ENCODE peak calls at places on chromosomes 4 and X, in four cellular contexts. S, J, U and W are unnamed samples.

GRCh38 chr4:3525532-3526430 is 6.4 kb downstream of the LRPAP1 start:
- DNase-seq in S (no peak), J (no peak), U (no peak), W (peak)

GRCh38 chr4:70815370-70815769 is 24.3 kb downstream of the GRSF1 start:
- DNase-seq in S (no peak), J (no peak), U (no peak), W (no peak)

GRCh38 chrX:70044541-70045245 is 5.0 kb downstream of the AWAT2 start:
- DNase-seq in S (no peak), J (no peak), U (peak), W (no peak)

GRCh38 chrX:1420371-1420770 is 28.5 kb upstream of the SLC25A6 start:
- DNase-seq in S (no peak), J (no peak), U (no peak), W (no peak)

GRCh38 chr4:83356899-83357661 is 22.4 kb upstream of the HPSE start:
- DNase-seq in S (no peak), J (no peak), U (peak), W (no peak)

GRCh38 chrX:25016938-25017598 is 1.3 kb upstream of the ARX start:
- DNase-seq in S (no peak), J (no peak), U (no peak), W (peak)

GRCh38 chrX:119189586-119189985 is 46.5 kb upstream of the PGRMC1 start:
- DNase-seq in S (no peak), J (no peak), U (no peak), W (no peak)

GRCh38 chr4:176380352-176381157 is 60.8 kb downstream of the SPCS3 start:
- DNase-seq in S (no peak), J (no peak), U (no peak), W (no peak)

GRCh38 chr4:153950100-153950979 is 161.5 kb upstream of the SFRP2 start:
- DNase-seq in S (no peak), J (no peak), U (peak), W (no peak)

GRCh38 chr4:10033191-10033881 is 12.0 kb upstream of the SLC2A9 start:
- DNase-seq in S (no peak), J (no peak), U (peak), W (peak)

GRCh38 chr4:52925531-52925968 is 63.4 kb downstream of the RASL11B start:
- DNase-seq in S (no peak), J (no peak), U (no peak), W (peak)

GRCh38 chr4:139416073-139416673 is 37.7 kb upstream of the RAB33B start:
- DNase-seq in S (peak), J (no peak), U (peak), W (no peak)

GRCh38 chr4:119536572-119537528 is 91.8 kb downstream of the PDE5A start:
- DNase-seq in S (no peak), J (no peak), U (peak), W (no peak)

GRCh38 chrX:108198420-108198819 is 106.8 kb downstream of the ATG4A start:
- DNase-seq in S (no peak), J (no peak), U (no peak), W (no peak)

GRCh38 chr4:128358231-128358902 is 70.8 kb upstream of the PGRMC2 start:
- DNase-seq in S (no peak), J (no peak), U (no peak), W (no peak)

GRCh38 chr4:533318-534100 is 34.5 kb downstream of the PIGG start:
- DNase-seq in S (no peak), J (no peak), U (no peak), W (peak)

GRCh38 chr4:97457253-97457652 is 686.0 kb downstream of the STPG2 start:
- DNase-seq in S (no peak), J (no peak), U (peak), W (no peak)

DNA sequence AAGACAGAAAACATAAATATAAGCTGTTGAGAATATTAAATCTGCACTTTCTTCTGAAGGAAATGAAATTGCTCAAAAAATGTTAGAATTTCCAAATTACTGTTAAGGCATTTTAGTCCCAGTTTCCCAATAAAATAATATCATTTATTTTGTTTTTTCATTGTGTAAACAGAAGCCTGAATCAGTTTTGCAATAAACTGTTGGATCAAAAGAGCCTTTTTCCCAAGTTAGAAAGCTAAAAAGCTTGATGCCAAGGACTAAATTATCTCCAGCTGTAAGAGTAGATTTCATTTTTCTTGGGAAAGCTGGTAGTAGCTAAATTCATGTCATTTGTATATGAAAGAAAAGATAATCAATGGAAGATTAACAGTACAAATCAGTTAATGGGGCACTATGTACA is 95.8 kb downstream of the RNF150 start:
- DNase-seq in S (no peak), J (no peak), U (no peak), W (no peak)
- H3K9ac ChIP-seq in S (no peak), J (no peak), U (no peak), W (no peak)

DNA sequence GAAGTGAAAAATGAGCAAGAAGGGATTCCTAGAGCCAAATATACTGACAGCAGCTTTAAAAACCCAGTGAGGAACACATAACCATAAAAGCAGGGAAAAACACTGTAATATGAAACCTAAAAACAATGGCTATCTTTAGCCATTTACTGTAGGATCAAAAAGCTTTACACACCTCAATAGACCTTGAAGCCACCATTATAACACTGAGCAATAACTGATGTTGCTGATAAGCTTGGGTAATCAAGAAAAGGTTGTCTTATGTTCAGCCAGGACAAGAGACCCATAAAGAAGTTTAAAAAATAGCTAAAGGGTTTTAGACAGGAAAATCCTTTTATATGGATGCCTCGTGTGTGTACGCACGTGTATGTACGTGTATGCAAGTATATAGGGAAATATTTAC is 16.9 kb downstream of the GATB start:
- DNase-seq in S (no peak), J (no peak), U (no peak), W (no peak)
- H3K27ac ChIP-seq in S (no peak), J (no peak), U (peak), W (no peak)

DNA sequence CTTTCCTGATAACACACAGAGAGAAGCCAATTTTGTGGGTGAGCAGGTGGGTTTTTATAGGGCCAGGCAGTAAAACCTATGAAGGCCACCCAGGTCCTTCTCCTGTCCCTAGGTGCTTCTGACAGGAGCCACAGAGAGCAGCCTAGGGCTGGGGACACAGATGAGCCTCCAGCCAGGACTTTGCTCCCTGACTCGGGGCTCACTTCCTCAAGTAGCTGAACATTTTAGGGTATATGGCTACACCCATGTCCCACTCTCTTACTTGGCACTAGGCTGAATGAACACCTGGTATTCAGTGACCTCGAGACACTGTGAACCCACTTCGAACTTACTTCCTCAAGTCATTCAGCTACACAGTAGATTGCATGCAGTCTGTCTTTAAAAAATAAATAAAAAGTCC is 217.3 kb downstream of the MID1IP1 start:
- DNase-seq in S (no peak), J (no peak), U (no peak), W (no peak)
- H3K9ac ChIP-seq in S (no peak), J (no peak), U (no peak), W (no peak)

DNA sequence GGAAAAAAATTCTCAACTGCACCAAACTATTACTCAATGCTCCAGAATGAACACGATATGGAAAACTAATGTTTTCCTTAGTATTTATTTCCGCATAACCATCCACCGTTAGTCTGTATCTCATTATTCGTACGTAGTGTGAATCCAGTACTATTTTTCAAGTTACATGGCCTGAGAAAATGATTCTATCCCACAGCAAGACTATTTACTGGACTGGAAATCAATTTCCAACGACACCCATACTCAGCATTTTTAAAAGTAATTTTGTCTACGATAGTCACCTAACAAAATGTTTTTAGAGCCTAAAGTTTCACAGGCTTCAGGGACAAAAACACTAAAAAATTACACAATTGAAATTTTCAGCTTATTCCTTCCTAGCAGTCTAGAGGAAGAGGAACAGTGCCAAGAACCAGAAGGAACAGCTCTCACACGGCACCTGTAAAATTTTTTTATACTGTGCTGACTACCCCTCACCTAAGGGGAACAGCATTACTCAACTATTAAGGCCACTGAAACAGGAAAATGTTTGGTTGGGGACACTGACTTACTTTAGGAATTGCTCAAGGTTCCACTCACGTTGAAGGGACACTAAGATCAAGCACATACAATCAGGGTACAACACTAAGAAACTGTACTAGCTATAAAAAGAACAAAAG is 9.6 kb downstream of the UBE2D3 start:
- DNase-seq in S (no peak), J (no peak), U (no peak), W (no peak)
- H3K27ac ChIP-seq in S (no peak), J (no peak), U (no peak), W (no peak)